ENCODE peak calls at places on chromosome 20, in four cellular contexts. F is heart right ventricle, U is tibial nerve, J is pancreas. T is an unnamed sample. For H3K4me1, the result is how much of the 10 kb centered on the place peaks cover.

GRCh38 chr20:21702553-21703467 is 2.7 kb upstream of the PAX1 start:
- DNase-seq in F (peak), U (peak), J (peak), T (peak)

GRCh38 chr20:18436847-18437246 is 30.0 kb downstream of the DZANK1 start:
- DNase-seq in F (no peak), U (no peak), J (no peak), T (no peak)

GRCh38 chr20:31497838-31498540 is 16.3 kb upstream of the HM13 start:
- DNase-seq in F (peak), U (no peak), J (no peak), T (peak)

GRCh38 chr20:8147476-8147875 is 15.4 kb downstream of the PLCB1 start:
- DNase-seq in F (no peak), U (no peak), J (no peak), T (no peak)

GRCh38 chr20:19026121-19026878 is 186.1 kb upstream of the SLC24A3 start:
- DNase-seq in F (peak), U (no peak), J (no peak), T (peak)

GRCh38 chr20:38635721-38636285 is 34.2 kb downstream of the ARHGAP40 start:
- DNase-seq in F (no peak), U (no peak), J (no peak), T (no peak)

GRCh38 chr20:15039088-15039762 is 701.8 kb upstream of the FLRT3 start:
- DNase-seq in F (no peak), U (no peak), J (no peak), T (no peak)

GRCh38 chr20:5078399-5078958 is 41.3 kb downstream of the PCNA start:
- DNase-seq in F (peak), U (peak), J (no peak), T (no peak)

GRCh38 chr20:4401601-4402000 is 320.1 kb upstream of the PRND start:
- DNase-seq in F (no peak), U (no peak), J (no peak), T (no peak)

GRCh38 chr20:13995841-13996240 is 525 bp downstream of the MACROD2 start:
- DNase-seq in F (peak), U (no peak), J (peak), T (peak)

GRCh38 chr20:59047938-59048680 is 5.5 kb upstream of the PRELID3B start:
- DNase-seq in F (no peak), U (no peak), J (no peak), T (no peak)

GRCh38 chr20:10115021-10115420 is 80.2 kb downstream of the ANKEF1 start:
- DNase-seq in F (no peak), U (no peak), J (no peak), T (no peak)

GRCh38 chr20:17617212-17617867 is 47.5 kb downstream of the DSTN start:
- DNase-seq in F (peak), U (peak), J (peak), T (peak)

GRCh38 chr20:14673164-14673563 is 335.8 kb upstream of the FLRT3 start:
- DNase-seq in F (no peak), U (no peak), J (no peak), T (no peak)

GRCh38 chr20:31719644-31720485 is 2.8 kb downstream of the BCL2L1 start:
- DNase-seq in F (no peak), U (no peak), J (no peak), T (no peak)

GRCh38 chr20:58649288-58650180 is 1.5 kb upstream of the STX16 start:
- DNase-seq in F (peak), U (no peak), J (peak), T (no peak)

GRCh38 chr20:830011-830521 is 3.4 kb upstream of the FAM110A start:
- DNase-seq in F (no peak), U (no peak), J (no peak), T (no peak)

GRCh38 chr20:41360831-41361756 is 5.5 kb downstream of the EMILIN3 start:
- DNase-seq in F (no peak), U (no peak), J (no peak), T (no peak)

GRCh38 chr20:5033566-5033965 is 32.3 kb upstream of the SLC23A2 start:
- DNase-seq in F (no peak), U (no peak), J (no peak), T (no peak)

GRCh38 chr20:32155017-32155965 is 45.8 kb downstream of the TM9SF4 start:
- DNase-seq in F (peak), U (peak), J (peak), T (peak)

GRCh38 chr20:6920991-6921613 is 153.6 kb downstream of the BMP2 start:
- DNase-seq in F (no peak), U (no peak), J (no peak), T (no peak)

GRCh38 chr20:865379-865778 is 31.9 kb downstream of the FAM110A start:
- DNase-seq in F (no peak), U (no peak), J (no peak), T (no peak)

GRCh38 chr20:1448081-1448627 is 18.5 kb downstream of the NSFL1C start:
- DNase-seq in F (no peak), U (no peak), J (no peak), T (no peak)

GRCh38 chr20:34815636-34816035 is 9.8 kb downstream of the NCOA6 start:
- DNase-seq in F (no peak), U (no peak), J (no peak), T (no peak)

GRCh38 chr20:44052166-44052565 is 134.8 kb downstream of the JPH2 start:
- DNase-seq in F (no peak), U (no peak), J (no peak), T (no peak)

GRCh38 chr20:31663838-31664695 is 26.4 kb downstream of the COX4I2 start:
- DNase-seq in F (no peak), U (no peak), J (peak), T (no peak)

GRCh38 chr20:5557123-5557522 is 193.1 kb upstream of the SHLD1 start:
- DNase-seq in F (peak), U (peak), J (no peak), T (peak)

GRCh38 chr20:36745234-36745926 is 510 bp downstream of the NDRG3 start:
- DNase-seq in F (no peak), U (no peak), J (no peak), T (peak)

GRCh38 chr20:58976095-58976730 is 4.8 kb upstream of the NELFCD start:
- DNase-seq in F (no peak), U (no peak), J (no peak), T (no peak)

GRCh38 chr20:991850-992249 is 10.3 kb downstream of the RSPO4 start:
- DNase-seq in F (no peak), U (no peak), J (no peak), T (no peak)

GRCh38 chr20:45445805-45446562 is 23.6 kb upstream of the WFDC2 start:
- DNase-seq in F (no peak), U (no peak), J (no peak), T (no peak)

GRCh38 chr20:43446361-43446879 is 11.3 kb upstream of the SRSF6 start:
- DNase-seq in F (no peak), U (no peak), J (no peak), T (no peak)

GRCh38 chr20:47360207-47360488 is 3.6 kb upstream of the ZMYND8 start:
- DNase-seq in F (no peak), U (peak), J (peak), T (no peak)

GRCh38 chr20:8116067-8116811 is 15.8 kb upstream of the PLCB1 start:
- DNase-seq in F (no peak), U (no peak), J (no peak), T (no peak)

GRCh38 chr20:32610897-32611218 is 25.7 kb upstream of the NOL4L start:
- DNase-seq in F (no peak), U (no peak), J (no peak), T (no peak)

GRCh38 chr20:63980317-63980805 is 571 bp upstream of the PRPF6 start:
- DNase-seq in F (no peak), U (no peak), J (no peak), T (no peak)

GRCh38 chr20:615494-615893 is 5.4 kb upstream of the TCF15 start:
- DNase-seq in F (no peak), U (no peak), J (no peak), T (no peak)

DNA sequence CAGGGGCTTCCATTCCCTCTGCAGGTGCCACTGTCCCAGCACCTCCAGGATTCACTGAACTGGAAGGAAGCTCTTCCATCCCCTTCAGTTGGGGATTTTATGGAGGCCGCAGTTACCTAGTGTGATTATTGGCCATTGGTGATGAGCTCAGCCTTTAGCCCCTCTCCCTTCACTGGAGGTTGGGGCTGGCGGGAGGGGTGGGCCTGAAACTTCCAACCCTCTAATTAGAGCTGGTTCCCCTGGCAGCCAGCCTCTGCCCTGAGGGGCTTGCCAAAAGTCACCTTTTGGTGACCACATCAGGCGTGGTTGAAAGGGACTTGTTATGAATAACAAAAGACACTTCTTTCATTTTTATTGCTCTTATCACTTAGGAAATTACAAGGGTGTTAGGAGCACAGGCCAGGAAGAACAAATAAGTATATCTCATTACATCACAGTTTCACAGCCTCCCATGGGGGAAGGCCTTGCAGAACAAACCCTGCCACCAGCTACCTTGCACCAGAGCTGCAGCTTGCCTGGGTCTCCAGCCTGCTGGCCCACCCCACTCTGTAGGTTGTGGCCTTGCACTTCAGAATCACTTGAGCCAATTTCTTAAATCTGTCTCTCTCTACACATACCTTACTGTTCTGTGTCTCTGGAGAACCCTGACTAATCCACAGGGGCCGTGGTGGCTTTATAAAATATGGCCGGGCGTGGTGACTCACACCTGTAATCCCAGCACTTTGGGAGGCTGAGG is 5.0 kb downstream of the PYGB start:
- DNase-seq in F (no peak), U (no peak), J (no peak), T (no peak)
- H3K4me1 ChIP-seq in F (under half), U (under half), J (under half), T (under half)

DNA sequence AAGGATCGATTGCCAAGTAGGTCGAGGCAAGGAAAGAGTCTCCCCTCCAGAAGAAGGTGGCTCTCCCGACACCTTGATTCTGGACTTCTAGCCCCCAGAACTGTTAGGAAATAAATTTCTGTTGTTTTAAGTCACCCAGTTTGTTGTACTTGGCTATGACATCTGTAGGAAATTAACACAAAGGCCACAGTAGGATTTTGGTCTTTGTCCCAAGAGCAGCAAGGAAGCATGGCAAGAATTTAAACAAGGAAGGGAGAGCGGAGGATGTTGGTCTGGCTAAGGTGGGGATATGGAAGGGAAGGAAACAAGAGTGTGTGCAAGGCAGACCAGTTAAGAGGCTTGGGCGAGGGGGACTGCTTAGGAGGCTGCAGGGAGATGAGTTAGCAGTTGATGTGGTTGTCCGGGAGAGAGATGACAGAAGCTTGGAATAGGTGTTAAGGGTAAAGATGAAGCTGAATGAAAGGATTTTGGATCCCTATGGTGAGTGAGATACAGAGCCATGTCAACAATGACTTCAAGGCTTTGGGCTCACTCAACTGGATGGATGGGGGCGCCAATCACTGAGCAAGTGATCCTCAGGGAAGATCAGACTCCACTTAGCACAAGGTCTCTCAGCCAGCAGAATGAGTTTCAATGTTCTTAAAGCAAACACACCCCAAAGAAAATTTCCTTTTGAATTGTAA is 140.5 kb upstream of the ZNF217 start:
- DNase-seq in F (no peak), U (no peak), J (no peak), T (no peak)
- H3K27ac ChIP-seq in F (no peak), U (no peak), J (no peak), T (no peak)

GRCh38 chr20:56409946-56410345 is 2.1 kb upstream of the CASS4 start:
- DNase-seq in F (no peak), U (no peak), J (no peak), T (no peak)

GRCh38 chr20:56411759-56412472 is at the start of gene CASS4:
- DNase-seq in F (no peak), U (peak), J (no peak), T (no peak)

GRCh38 chr20:56414842-56415765 is 3.0 kb downstream of the CASS4 start:
- DNase-seq in F (no peak), U (no peak), J (no peak), T (no peak)

GRCh38 chr20:56412473-56412790 is 372 bp downstream of the CASS4 start:
- DNase-seq in F (no peak), U (no peak), J (no peak), T (no peak)

DNA sequence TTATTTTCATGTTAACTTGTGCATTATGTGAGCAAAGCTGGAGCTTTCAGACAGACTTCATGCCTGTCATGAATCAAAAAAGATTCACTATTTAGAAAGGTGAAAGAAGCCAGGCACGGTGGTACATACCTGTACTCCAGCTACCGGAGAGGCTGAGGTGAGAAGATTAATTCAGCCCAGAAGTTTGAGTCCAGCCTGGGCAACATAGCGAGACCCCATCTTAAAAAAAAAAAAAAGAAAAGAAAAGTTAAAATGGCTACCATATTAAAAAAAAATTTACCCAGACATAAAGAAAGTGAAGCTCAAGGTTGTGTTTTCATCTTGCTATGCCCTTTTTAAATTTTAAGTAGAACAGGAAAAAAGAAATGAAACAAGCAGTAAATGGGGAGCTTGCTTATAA is 889 bp downstream of the CASS4 start:
- DNase-seq in F (no peak), U (no peak), J (no peak), T (no peak)
- H3K4me3 ChIP-seq in F (peak), U (peak), J (no peak), T (no peak)

GRCh38 chr20:50683570-50683969 is 7.8 kb downstream of the RIPOR3 start:
- DNase-seq in F (no peak), U (no peak), J (no peak), T (no peak)

GRCh38 chr20:50681359-50682064 is 9.8 kb downstream of the RIPOR3 start:
- DNase-seq in F (no peak), U (no peak), J (no peak), T (no peak)

GRCh38 chr20:50682065-50682464 is 9.3 kb downstream of the RIPOR3 start:
- DNase-seq in F (no peak), U (no peak), J (no peak), T (no peak)

GRCh38 chr20:50680106-50680960 is 11.0 kb downstream of the RIPOR3 start:
- DNase-seq in F (no peak), U (peak), J (peak), T (no peak)

DNA sequence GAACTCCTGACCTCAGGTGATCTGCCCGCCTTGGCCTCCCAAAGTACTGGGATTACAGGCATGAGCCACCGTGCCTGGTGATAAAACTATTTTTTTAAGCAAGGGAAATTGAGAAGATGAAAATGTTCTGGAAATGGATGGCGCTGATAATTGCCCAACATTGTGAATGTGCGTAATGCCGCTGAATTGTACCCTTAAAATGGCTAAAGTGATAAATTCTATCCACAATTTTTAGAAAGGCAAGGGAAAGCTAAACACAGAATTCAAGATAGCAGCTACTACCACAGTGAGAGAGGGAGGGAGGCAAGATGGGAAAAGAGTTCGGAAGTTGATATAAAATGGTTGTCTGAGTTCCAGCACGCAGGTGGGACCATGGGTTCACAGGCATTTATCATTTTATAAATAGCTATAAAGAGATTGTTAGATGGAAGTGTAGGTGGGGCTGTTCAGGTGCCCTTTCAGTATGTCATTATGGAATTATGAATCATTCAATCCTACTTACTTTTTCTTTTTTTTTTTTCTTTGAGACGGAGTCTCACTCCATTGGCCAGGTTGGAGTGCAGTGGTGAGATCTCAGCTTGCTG is 8.3 kb downstream of the RIPOR3 start:
- DNase-seq in F (no peak), U (no peak), J (no peak), T (no peak)
- H3K4me1 ChIP-seq in F (under half), U (under half), J (under half), T (under half)

GRCh38 chr20:62898093-62898964 is 28.0 kb downstream of the DIDO1 start:
- DNase-seq in F (no peak), U (no peak), J (no peak), T (no peak)

GRCh38 chr20:62900052-62900691 is 26.1 kb downstream of the DIDO1 start:
- DNase-seq in F (peak), U (peak), J (peak), T (peak)

GRCh38 chr20:62900692-62901584 is 25.4 kb downstream of the DIDO1 start:
- DNase-seq in F (no peak), U (no peak), J (peak), T (no peak)

GRCh38 chr20:62898970-62899632 is 27.2 kb downstream of the DIDO1 start:
- DNase-seq in F (no peak), U (no peak), J (no peak), T (peak)

GRCh38 chr20:62899633-62900051 is 26.7 kb downstream of the DIDO1 start:
- DNase-seq in F (no peak), U (no peak), J (no peak), T (peak)
- H3K27ac ChIP-seq in F (no peak), U (no peak), J (peak), T (no peak)

GRCh38 chr20:57393321-57394086 is 2.3 kb downstream of the RBM38 start:
- DNase-seq in F (no peak), U (no peak), J (no peak), T (peak)
- H3K4me3 ChIP-seq in F (peak), U (peak), J (no peak), T (no peak)

T was measured in aorta.